ENCODE peak calls at places on chromosomes 1 and 21, in eight cellular contexts. One of them, this sample, is unnamed. For H3K9me3, the result is how much of the 10 kb centered on the place peaks cover.

GRCh38 chr1:231315887-231316286 is 21.8 kb downstream of the EXOC8 start:
- DNase-seq in pancreas: peak
- DNase-seq in IMR-90: peak
- DNase-seq in endodermal cell: peak
- DNase-seq in upper lobe of right lung: peak
- DNase-seq in fibroblast of lung: no peak
- DNase-seq in OCI-LY7: peak
- DNase-seq in heart left ventricle: no peak
- DNase-seq in this sample: peak

GRCh38 chr1:242011879-242012674 is 13.2 kb upstream of the MAP1LC3C start:
- DNase-seq in fibroblast of lung: peak
- DNase-seq in IMR-90: peak
- DNase-seq in endodermal cell: no peak
- DNase-seq in upper lobe of right lung: no peak
- DNase-seq in pancreas: no peak
- DNase-seq in OCI-LY7: no peak
- DNase-seq in heart left ventricle: no peak
- DNase-seq in this sample: no peak

GRCh38 chr1:94757931-94758330 is 62.2 kb upstream of the SLC44A3 start:
- DNase-seq in OCI-LY7: no peak
- DNase-seq in endodermal cell: no peak
- DNase-seq in IMR-90: no peak
- DNase-seq in upper lobe of right lung: no peak
- DNase-seq in pancreas: no peak
- DNase-seq in fibroblast of lung: peak
- DNase-seq in heart left ventricle: peak
- DNase-seq in this sample: peak

GRCh38 chr1:91173379-91173890 is 151.6 kb upstream of the ZNF644 start:
- DNase-seq in fibroblast of lung: no peak
- DNase-seq in upper lobe of right lung: no peak
- DNase-seq in endodermal cell: no peak
- DNase-seq in IMR-90: no peak
- DNase-seq in heart left ventricle: no peak
- DNase-seq in pancreas: no peak
- DNase-seq in OCI-LY7: no peak
- DNase-seq in this sample: no peak

GRCh38 chr21:36185498-36185897 is 28.9 kb downstream of the DOP1B start:
- DNase-seq in heart left ventricle: no peak
- DNase-seq in pancreas: no peak
- DNase-seq in endodermal cell: no peak
- DNase-seq in IMR-90: no peak
- DNase-seq in upper lobe of right lung: no peak
- DNase-seq in OCI-LY7: no peak
- DNase-seq in fibroblast of lung: no peak
- DNase-seq in this sample: no peak

GRCh38 chr21:15667010-15667409 is 62.8 kb upstream of the USP25 start:
- DNase-seq in pancreas: no peak
- DNase-seq in fibroblast of lung: peak
- DNase-seq in endodermal cell: no peak
- DNase-seq in IMR-90: peak
- DNase-seq in OCI-LY7: no peak
- DNase-seq in upper lobe of right lung: no peak
- DNase-seq in heart left ventricle: no peak
- DNase-seq in this sample: no peak

GRCh38 chr1:80217377-80217986 is 1211.0 kb upstream of the ADGRL4 start:
- DNase-seq in endodermal cell: peak
- DNase-seq in OCI-LY7: peak
- DNase-seq in IMR-90: peak
- DNase-seq in upper lobe of right lung: no peak
- DNase-seq in heart left ventricle: no peak
- DNase-seq in pancreas: no peak
- DNase-seq in fibroblast of lung: peak
- DNase-seq in this sample: peak

GRCh38 chr1:44310006-44310405 is 45.1 kb downstream of the ERI3 start:
- DNase-seq in OCI-LY7: no peak
- DNase-seq in endodermal cell: no peak
- DNase-seq in pancreas: no peak
- DNase-seq in upper lobe of right lung: no peak
- DNase-seq in IMR-90: no peak
- DNase-seq in fibroblast of lung: no peak
- DNase-seq in heart left ventricle: no peak
- DNase-seq in this sample: no peak

GRCh38 chr21:45637883-45638282 is 5.6 kb upstream of the PCBP3 start:
- DNase-seq in OCI-LY7: no peak
- DNase-seq in fibroblast of lung: no peak
- DNase-seq in heart left ventricle: no peak
- DNase-seq in pancreas: no peak
- DNase-seq in IMR-90: no peak
- DNase-seq in upper lobe of right lung: no peak
- DNase-seq in endodermal cell: no peak
- DNase-seq in this sample: no peak

GRCh38 chr1:91611498-91611917 is 110.9 kb downstream of the CDC7 start:
- DNase-seq in heart left ventricle: no peak
- DNase-seq in IMR-90: no peak
- DNase-seq in OCI-LY7: no peak
- DNase-seq in endodermal cell: peak
- DNase-seq in pancreas: no peak
- DNase-seq in fibroblast of lung: peak
- DNase-seq in upper lobe of right lung: peak
- DNase-seq in this sample: peak

GRCh38 chr1:11790880-11791715 is 14.7 kb downstream of the MTHFR start:
- DNase-seq in upper lobe of right lung: peak
- DNase-seq in endodermal cell: no peak
- DNase-seq in IMR-90: peak
- DNase-seq in OCI-LY7: no peak
- DNase-seq in pancreas: peak
- DNase-seq in heart left ventricle: peak
- DNase-seq in fibroblast of lung: peak
- DNase-seq in this sample: peak

GRCh38 chr1:205348559-205349477 is 7.9 kb downstream of the KLHDC8A start:
- DNase-seq in OCI-LY7: peak
- DNase-seq in heart left ventricle: no peak
- DNase-seq in fibroblast of lung: peak
- DNase-seq in IMR-90: no peak
- DNase-seq in endodermal cell: no peak
- DNase-seq in upper lobe of right lung: peak
- DNase-seq in pancreas: no peak
- DNase-seq in this sample: no peak

GRCh38 chr1:183583466-183583865 is 6.8 kb downstream of the NCF2 start:
- DNase-seq in IMR-90: peak
- DNase-seq in OCI-LY7: no peak
- DNase-seq in heart left ventricle: no peak
- DNase-seq in upper lobe of right lung: peak
- DNase-seq in fibroblast of lung: no peak
- DNase-seq in pancreas: no peak
- DNase-seq in endodermal cell: no peak
- DNase-seq in this sample: no peak

GRCh38 chr1:150406483-150406882 is 42.5 kb downstream of the RPRD2 start:
- DNase-seq in pancreas: no peak
- DNase-seq in heart left ventricle: no peak
- DNase-seq in OCI-LY7: no peak
- DNase-seq in upper lobe of right lung: no peak
- DNase-seq in IMR-90: no peak
- DNase-seq in fibroblast of lung: peak
- DNase-seq in endodermal cell: no peak
- DNase-seq in this sample: no peak

GRCh38 chr1:15178571-15179484 is 25.3 kb downstream of the TMEM51 start:
- DNase-seq in endodermal cell: no peak
- DNase-seq in upper lobe of right lung: no peak
- DNase-seq in IMR-90: peak
- DNase-seq in heart left ventricle: no peak
- DNase-seq in OCI-LY7: no peak
- DNase-seq in fibroblast of lung: peak
- DNase-seq in pancreas: peak
- DNase-seq in this sample: no peak

GRCh38 chr1:10899490-10900264 is 103.2 kb upstream of the CASZ1 start:
- DNase-seq in endodermal cell: no peak
- DNase-seq in heart left ventricle: peak
- DNase-seq in OCI-LY7: no peak
- DNase-seq in upper lobe of right lung: no peak
- DNase-seq in IMR-90: no peak
- DNase-seq in pancreas: no peak
- DNase-seq in fibroblast of lung: no peak
- DNase-seq in this sample: no peak

GRCh38 chr1:86557739-86558138 is 10.9 kb downstream of the CLCA4 start:
- DNase-seq in upper lobe of right lung: no peak
- DNase-seq in endodermal cell: no peak
- DNase-seq in IMR-90: no peak
- DNase-seq in OCI-LY7: no peak
- DNase-seq in heart left ventricle: no peak
- DNase-seq in fibroblast of lung: no peak
- DNase-seq in pancreas: no peak
- DNase-seq in this sample: no peak

GRCh38 chr1:116486424-116486823 is 84.4 kb downstream of the CD58 start:
- DNase-seq in heart left ventricle: no peak
- DNase-seq in fibroblast of lung: peak
- DNase-seq in pancreas: no peak
- DNase-seq in OCI-LY7: no peak
- DNase-seq in endodermal cell: no peak
- DNase-seq in upper lobe of right lung: no peak
- DNase-seq in IMR-90: peak
- DNase-seq in this sample: no peak

GRCh38 chr1:154809436-154810413 is 60.4 kb downstream of the KCNN3 start:
- DNase-seq in heart left ventricle: no peak
- DNase-seq in pancreas: no peak
- DNase-seq in upper lobe of right lung: no peak
- DNase-seq in endodermal cell: no peak
- DNase-seq in IMR-90: peak
- DNase-seq in OCI-LY7: no peak
- DNase-seq in fibroblast of lung: peak
- DNase-seq in this sample: no peak

DNA sequence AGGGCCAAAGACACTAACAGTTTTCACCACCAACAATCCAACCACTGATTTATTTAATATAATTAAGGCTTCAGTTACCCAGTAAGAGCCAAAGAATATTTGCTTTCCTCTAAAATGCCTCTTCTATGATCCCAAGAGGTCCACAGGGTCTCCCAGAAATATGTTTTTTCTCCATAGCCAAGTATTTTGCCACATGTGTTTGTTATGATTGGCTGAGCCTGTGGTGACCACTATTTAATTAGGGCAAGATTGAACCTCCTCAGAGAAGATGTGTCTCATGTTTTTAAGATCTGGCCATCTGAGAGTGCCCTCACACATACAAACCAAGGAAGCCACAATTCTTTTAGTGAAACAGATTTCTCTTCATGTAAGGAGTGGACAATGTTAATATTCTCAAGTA is 135.8 kb downstream of the TPR start:
- DNase-seq in upper lobe of right lung: no peak
- DNase-seq in IMR-90: no peak
- DNase-seq in fibroblast of lung: peak
- DNase-seq in endodermal cell: no peak
- DNase-seq in OCI-LY7: no peak
- DNase-seq in pancreas: no peak
- DNase-seq in heart left ventricle: no peak
- DNase-seq in this sample: no peak
- H3K9me3 ChIP-seq in upper lobe of right lung: under half
- H3K9me3 ChIP-seq in IMR-90: under half
- H3K9me3 ChIP-seq in fibroblast of lung: under half
- H3K9me3 ChIP-seq in endodermal cell: under half
- H3K9me3 ChIP-seq in OCI-LY7: under half
- H3K9me3 ChIP-seq in pancreas: under half
- H3K9me3 ChIP-seq in heart left ventricle: under half
- H3K9me3 ChIP-seq in this sample: under half

GRCh38 chr1:57976218-57976617 is 552.4 kb upstream of the DAB1 start:
- DNase-seq in IMR-90: no peak
- DNase-seq in upper lobe of right lung: no peak
- DNase-seq in fibroblast of lung: peak
- DNase-seq in pancreas: no peak
- DNase-seq in OCI-LY7: no peak
- DNase-seq in endodermal cell: no peak
- DNase-seq in heart left ventricle: no peak
- DNase-seq in this sample: no peak
- TF ChIP-seq CTCF in IMR-90: no peak
- TF ChIP-seq CTCF in upper lobe of right lung: no peak
- TF ChIP-seq CTCF in fibroblast of lung: no peak
- TF ChIP-seq CTCF in pancreas: no peak
- TF ChIP-seq CTCF in OCI-LY7: no peak
- TF ChIP-seq CTCF in endodermal cell: no peak
- TF ChIP-seq CTCF in heart left ventricle: no peak
- TF ChIP-seq CTCF in this sample: no peak

GRCh38 chr1:4689271-4689935 is 35.0 kb downstream of the AJAP1 start:
- DNase-seq in endodermal cell: no peak
- DNase-seq in IMR-90: no peak
- DNase-seq in OCI-LY7: no peak
- DNase-seq in fibroblast of lung: no peak
- DNase-seq in upper lobe of right lung: no peak
- DNase-seq in heart left ventricle: peak
- DNase-seq in pancreas: no peak
- DNase-seq in this sample: no peak

GRCh38 chr1:4690951-4691675 is 36.7 kb downstream of the AJAP1 start:
- DNase-seq in OCI-LY7: no peak
- DNase-seq in IMR-90: no peak
- DNase-seq in pancreas: no peak
- DNase-seq in upper lobe of right lung: no peak
- DNase-seq in fibroblast of lung: peak
- DNase-seq in endodermal cell: no peak
- DNase-seq in heart left ventricle: no peak
- DNase-seq in this sample: no peak

GRCh38 chr1:4691766-4692405 is 37.5 kb downstream of the AJAP1 start:
- DNase-seq in upper lobe of right lung: no peak
- DNase-seq in IMR-90: no peak
- DNase-seq in endodermal cell: no peak
- DNase-seq in fibroblast of lung: no peak
- DNase-seq in OCI-LY7: no peak
- DNase-seq in heart left ventricle: no peak
- DNase-seq in pancreas: no peak
- DNase-seq in this sample: no peak

GRCh38 chr1:4687943-4688342 is 33.5 kb downstream of the AJAP1 start:
- DNase-seq in fibroblast of lung: no peak
- DNase-seq in upper lobe of right lung: no peak
- DNase-seq in pancreas: no peak
- DNase-seq in heart left ventricle: peak
- DNase-seq in IMR-90: no peak
- DNase-seq in endodermal cell: no peak
- DNase-seq in OCI-LY7: no peak
- DNase-seq in this sample: no peak

GRCh38 chr1:4689941-4690635 is 35.7 kb downstream of the AJAP1 start:
- DNase-seq in heart left ventricle: peak
- DNase-seq in upper lobe of right lung: no peak
- DNase-seq in endodermal cell: no peak
- DNase-seq in OCI-LY7: no peak
- DNase-seq in pancreas: no peak
- DNase-seq in IMR-90: no peak
- DNase-seq in fibroblast of lung: no peak
- DNase-seq in this sample: no peak
- H3K9me3 ChIP-seq in heart left ventricle: under half
- H3K9me3 ChIP-seq in upper lobe of right lung: under half
- H3K9me3 ChIP-seq in endodermal cell: under half
- H3K9me3 ChIP-seq in OCI-LY7: under half
- H3K9me3 ChIP-seq in pancreas: under half
- H3K9me3 ChIP-seq in IMR-90: half or more
- H3K9me3 ChIP-seq in fibroblast of lung: under half
- H3K9me3 ChIP-seq in this sample: under half

DNA sequence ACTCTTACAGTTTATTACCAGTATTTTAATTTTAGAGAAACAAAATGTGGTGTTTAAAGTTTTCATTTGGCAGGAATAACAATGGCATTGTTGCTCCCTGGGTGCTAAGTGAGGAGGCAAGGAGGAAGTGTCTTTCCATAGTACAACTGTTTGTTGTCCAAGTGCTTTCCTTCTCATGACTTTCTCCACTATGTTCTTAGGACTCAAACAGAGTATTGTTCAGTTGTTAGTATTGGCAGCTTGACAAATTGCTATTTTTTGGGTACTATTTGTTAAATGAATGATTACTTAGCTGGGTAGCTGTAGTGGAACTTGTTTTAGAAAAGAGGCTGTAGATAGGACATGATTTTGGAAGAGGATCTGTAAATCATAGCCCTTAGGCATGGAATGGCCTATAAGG is 7.5 kb downstream of the OTUD3 start:
- DNase-seq in heart left ventricle: no peak
- DNase-seq in upper lobe of right lung: no peak
- DNase-seq in endodermal cell: no peak
- DNase-seq in fibroblast of lung: no peak
- DNase-seq in OCI-LY7: no peak
- DNase-seq in IMR-90: no peak
- DNase-seq in pancreas: no peak
- DNase-seq in this sample: no peak
- TF ChIP-seq CTCF in heart left ventricle: no peak
- TF ChIP-seq CTCF in upper lobe of right lung: no peak
- TF ChIP-seq CTCF in endodermal cell: no peak
- TF ChIP-seq CTCF in fibroblast of lung: no peak
- TF ChIP-seq CTCF in OCI-LY7: no peak
- TF ChIP-seq CTCF in IMR-90: no peak
- TF ChIP-seq CTCF in pancreas: no peak
- TF ChIP-seq CTCF in this sample: no peak

This sample was measured in neural progenitor cell.